ENCODE peak calls at places on chromosomes 1 and 21, in four cellular contexts. One of them, this sample, is unnamed. For H3K9me3 and H3K4me1, the result is how much of the 10 kb centered on the place peaks cover.

GRCh38 chr1:33626801-33627200 is 154.4 kb downstream of the ZSCAN20 start:
- DNase-seq in uterus: no peak
- DNase-seq in IMR-90: no peak
- DNase-seq in right lobe of liver: no peak
- DNase-seq in this sample: no peak

GRCh38 chr1:84570436-84571149 is 3.6 kb downstream of the CTBS start:
- DNase-seq in uterus: no peak
- DNase-seq in IMR-90: peak
- DNase-seq in right lobe of liver: no peak
- DNase-seq in this sample: no peak

GRCh38 chr1:98763488-98764141 is 102.1 kb downstream of the SNX7 start:
- DNase-seq in uterus: no peak
- DNase-seq in IMR-90: no peak
- DNase-seq in right lobe of liver: no peak
- DNase-seq in this sample: no peak

GRCh38 chr1:26284597-26285351 is 4.9 kb downstream of the SH3BGRL3 start:
- DNase-seq in uterus: peak
- DNase-seq in IMR-90: peak
- DNase-seq in right lobe of liver: peak
- DNase-seq in this sample: peak

GRCh38 chr1:29162476-29163138 is 19.1 kb downstream of the SRSF4 start:
- DNase-seq in uterus: no peak
- DNase-seq in IMR-90: no peak
- DNase-seq in right lobe of liver: no peak
- DNase-seq in this sample: peak

GRCh38 chr1:145892486-145893087 is 6.9 kb upstream of the ANKRD35 start:
- DNase-seq in uterus: peak
- DNase-seq in IMR-90: peak
- DNase-seq in right lobe of liver: no peak
- DNase-seq in this sample: peak

GRCh38 chr1:228339059-228339704 is 67.5 kb downstream of the TRIM11 start:
- DNase-seq in uterus: no peak
- DNase-seq in IMR-90: no peak
- DNase-seq in right lobe of liver: peak
- DNase-seq in this sample: no peak

GRCh38 chr21:27681841-27682240 is 715.0 kb upstream of the ADAMTS5 start:
- DNase-seq in uterus: no peak
- DNase-seq in IMR-90: peak
- DNase-seq in right lobe of liver: no peak
- DNase-seq in this sample: no peak

GRCh38 chr1:156709743-156710489 is 4.5 kb upstream of the CRABP2 start:
- DNase-seq in uterus: peak
- DNase-seq in IMR-90: peak
- DNase-seq in right lobe of liver: no peak
- DNase-seq in this sample: peak

GRCh38 chr1:215730600-215730999 is 163.5 kb downstream of the KCTD3 start:
- DNase-seq in uterus: no peak
- DNase-seq in IMR-90: no peak
- DNase-seq in right lobe of liver: no peak
- DNase-seq in this sample: no peak

GRCh38 chr1:175841613-175842234 is 98.3 kb upstream of the TNR start:
- DNase-seq in uterus: no peak
- DNase-seq in IMR-90: no peak
- DNase-seq in right lobe of liver: no peak
- DNase-seq in this sample: no peak

GRCh38 chr1:18816808-18817207 is 42.7 kb downstream of the TAS1R2 start:
- DNase-seq in uterus: no peak
- DNase-seq in IMR-90: no peak
- DNase-seq in right lobe of liver: no peak
- DNase-seq in this sample: no peak

GRCh38 chr1:236850077-236850476 is 55.0 kb downstream of the MTR start:
- DNase-seq in uterus: no peak
- DNase-seq in IMR-90: no peak
- DNase-seq in right lobe of liver: no peak
- DNase-seq in this sample: no peak

GRCh38 chr1:150256549-150257341 is 829 bp upstream of the CA14 start:
- DNase-seq in uterus: no peak
- DNase-seq in IMR-90: no peak
- DNase-seq in right lobe of liver: peak
- DNase-seq in this sample: no peak

GRCh38 chr1:16924216-16924918 is 2.6 kb downstream of the CROCC start:
- DNase-seq in uterus: no peak
- DNase-seq in IMR-90: no peak
- DNase-seq in right lobe of liver: no peak
- DNase-seq in this sample: no peak

GRCh38 chr1:232463226-232463625 is 166.7 kb downstream of the SIPA1L2 start:
- DNase-seq in uterus: no peak
- DNase-seq in IMR-90: peak
- DNase-seq in right lobe of liver: no peak
- DNase-seq in this sample: no peak

GRCh38 chr1:54290443-54291184 is 90.6 kb downstream of the MRPL37 start:
- DNase-seq in uterus: no peak
- DNase-seq in IMR-90: peak
- DNase-seq in right lobe of liver: no peak
- DNase-seq in this sample: no peak

GRCh38 chr21:9772348-9772672 is 749.1 kb upstream of the TPTE start:
- DNase-seq in uterus: no peak
- DNase-seq in IMR-90: no peak
- DNase-seq in right lobe of liver: no peak
- DNase-seq in this sample: no peak
- H3K9me3 ChIP-seq in uterus: under half
- H3K9me3 ChIP-seq in IMR-90: half or more
- H3K9me3 ChIP-seq in right lobe of liver: under half
- H3K9me3 ChIP-seq in this sample: under half

DNA sequence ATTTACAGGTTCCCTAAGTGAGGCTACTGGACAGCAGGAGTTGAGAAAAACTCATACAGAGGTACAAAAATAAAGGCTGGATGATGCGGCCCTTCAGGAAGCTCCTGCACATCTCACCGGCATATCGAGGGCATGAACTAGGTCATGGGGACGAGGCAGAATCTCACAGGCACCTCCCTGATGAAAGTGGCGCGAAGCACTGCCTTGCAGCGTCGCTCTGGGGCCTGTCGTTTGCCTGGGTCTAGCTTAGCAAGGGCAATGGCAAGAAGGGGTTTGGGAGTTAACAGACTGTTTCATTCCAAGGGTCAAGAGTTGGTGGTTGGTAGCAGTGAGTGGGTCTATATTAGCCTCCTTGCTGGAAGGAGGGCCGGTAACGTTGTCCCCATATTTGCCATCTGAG is 103.5 kb upstream of the IRF2BP2 start:
- DNase-seq in uterus: no peak
- DNase-seq in IMR-90: no peak
- DNase-seq in right lobe of liver: no peak
- DNase-seq in this sample: no peak
- H3K4me1 ChIP-seq in uterus: under half
- H3K4me1 ChIP-seq in IMR-90: under half
- H3K4me1 ChIP-seq in right lobe of liver: under half
- H3K4me1 ChIP-seq in this sample: under half

GRCh38 chr1:147080013-147080661 is 92.1 kb downstream of the PRKAB2 start:
- DNase-seq in uterus: no peak
- DNase-seq in IMR-90: no peak
- DNase-seq in right lobe of liver: no peak
- DNase-seq in this sample: no peak

GRCh38 chr1:147078606-147079399 is 93.5 kb downstream of the PRKAB2 start:
- DNase-seq in uterus: no peak
- DNase-seq in IMR-90: no peak
- DNase-seq in right lobe of liver: no peak
- DNase-seq in this sample: no peak

GRCh38 chr1:147077936-147078605 is 94.2 kb downstream of the PRKAB2 start:
- DNase-seq in uterus: no peak
- DNase-seq in IMR-90: no peak
- DNase-seq in right lobe of liver: no peak
- DNase-seq in this sample: no peak

GRCh38 chr1:147080671-147081394 is 91.4 kb downstream of the PRKAB2 start:
- DNase-seq in uterus: no peak
- DNase-seq in IMR-90: no peak
- DNase-seq in right lobe of liver: no peak
- DNase-seq in this sample: no peak

GRCh38 chr1:147079400-147080012 is 92.8 kb downstream of the PRKAB2 start:
- DNase-seq in uterus: no peak
- DNase-seq in IMR-90: no peak
- DNase-seq in right lobe of liver: no peak
- DNase-seq in this sample: no peak
- H3K9me3 ChIP-seq in uterus: under half
- H3K9me3 ChIP-seq in IMR-90: under half
- H3K9me3 ChIP-seq in right lobe of liver: under half
- H3K9me3 ChIP-seq in this sample: under half

GRCh38 chr1:12148958-12149790 is 17.6 kb upstream of the TNFRSF1B start:
- DNase-seq in uterus: no peak
- DNase-seq in IMR-90: peak
- DNase-seq in right lobe of liver: no peak
- DNase-seq in this sample: no peak
- H3K4me1 ChIP-seq in uterus: under half
- H3K4me1 ChIP-seq in IMR-90: under half
- H3K4me1 ChIP-seq in right lobe of liver: under half
- H3K4me1 ChIP-seq in this sample: under half

DNA sequence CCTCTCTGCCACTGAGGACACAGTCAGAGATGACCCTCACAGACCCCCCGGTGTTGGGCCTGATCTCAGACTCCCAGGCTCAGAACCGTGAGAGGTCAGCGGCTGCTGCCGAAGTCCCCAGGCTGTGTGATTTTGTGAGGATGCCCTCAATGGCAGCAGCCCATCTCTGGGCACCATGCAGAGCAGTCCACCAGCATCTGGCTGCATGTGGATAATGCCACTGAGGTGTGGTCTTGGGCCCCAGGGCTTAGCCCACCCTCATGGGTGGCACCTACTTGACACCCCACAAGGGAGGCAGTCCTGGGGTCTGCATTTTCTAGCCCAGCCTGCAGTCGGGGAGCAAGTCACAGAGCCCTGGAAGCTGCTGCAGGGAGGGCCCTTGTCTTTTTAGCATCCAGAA is 5.5 kb upstream of the ACTRT2 start:
- DNase-seq in uterus: no peak
- DNase-seq in IMR-90: no peak
- DNase-seq in right lobe of liver: no peak
- DNase-seq in this sample: no peak
- H3K9me3 ChIP-seq in uterus: under half
- H3K9me3 ChIP-seq in IMR-90: half or more
- H3K9me3 ChIP-seq in right lobe of liver: under half
- H3K9me3 ChIP-seq in this sample: under half

GRCh38 chr1:201489656-201490261 is 17.2 kb downstream of the CSRP1 start:
- DNase-seq in uterus: no peak
- DNase-seq in IMR-90: no peak
- DNase-seq in right lobe of liver: no peak
- DNase-seq in this sample: no peak

GRCh38 chr1:201493757-201494617 is 12.9 kb downstream of the CSRP1 start:
- DNase-seq in uterus: peak
- DNase-seq in IMR-90: peak
- DNase-seq in right lobe of liver: no peak
- DNase-seq in this sample: peak

GRCh38 chr1:201488817-201489581 is 17.9 kb downstream of the CSRP1 start:
- DNase-seq in uterus: peak
- DNase-seq in IMR-90: peak
- DNase-seq in right lobe of liver: peak
- DNase-seq in this sample: peak

GRCh38 chr1:201490708-201491131 is 16.2 kb downstream of the CSRP1 start:
- DNase-seq in uterus: no peak
- DNase-seq in IMR-90: no peak
- DNase-seq in right lobe of liver: no peak
- DNase-seq in this sample: no peak

DNA sequence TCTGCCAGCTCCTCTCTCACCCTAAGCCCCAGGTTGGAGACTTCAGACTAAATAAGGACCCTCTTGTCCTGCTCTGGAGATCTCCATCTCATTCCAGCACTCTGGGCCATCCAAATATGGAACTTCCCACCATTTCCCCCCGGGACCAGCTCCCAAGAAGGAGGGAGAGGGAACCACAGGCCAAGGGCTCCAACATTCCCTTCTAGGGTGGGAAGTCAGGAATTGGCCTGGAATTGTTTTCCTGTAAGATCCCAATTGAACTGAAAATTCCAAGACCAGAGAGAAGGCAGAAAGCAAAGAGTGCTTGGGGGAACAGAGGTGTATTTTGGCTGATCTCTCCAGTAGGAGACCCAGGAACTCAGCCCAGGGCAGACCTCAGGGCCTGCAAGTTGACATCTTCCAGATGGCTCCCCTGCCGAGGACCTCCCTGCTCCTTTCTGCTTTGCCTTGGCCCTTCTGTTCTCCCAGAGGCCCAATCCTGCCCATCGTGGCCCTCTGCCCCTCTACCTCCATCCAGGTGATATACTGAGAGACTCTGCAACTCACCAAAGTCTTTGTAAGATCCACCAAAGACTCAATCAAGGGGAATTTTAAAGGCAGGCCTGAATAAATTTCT is 14.9 kb downstream of the CSRP1 start:
- DNase-seq in uterus: no peak
- DNase-seq in IMR-90: no peak
- DNase-seq in right lobe of liver: no peak
- DNase-seq in this sample: no peak
- H3K4me1 ChIP-seq in uterus: half or more
- H3K4me1 ChIP-seq in IMR-90: half or more
- H3K4me1 ChIP-seq in right lobe of liver: under half
- H3K4me1 ChIP-seq in this sample: half or more

GRCh38 chr1:155697046-155697445 is 8.2 kb downstream of the DAP3 start:
- DNase-seq in uterus: no peak
- DNase-seq in IMR-90: no peak
- DNase-seq in right lobe of liver: no peak
- DNase-seq in this sample: no peak
- H3K9me3 ChIP-seq in uterus: under half
- H3K9me3 ChIP-seq in IMR-90: under half
- H3K9me3 ChIP-seq in right lobe of liver: under half
- H3K9me3 ChIP-seq in this sample: under half

GRCh38 chr1:162691999-162692575 is 59.8 kb downstream of the DDR2 start:
- DNase-seq in uterus: no peak
- DNase-seq in IMR-90: no peak
- DNase-seq in right lobe of liver: no peak
- DNase-seq in this sample: no peak

GRCh38 chr1:162688521-162688920 is 56.3 kb downstream of the DDR2 start:
- DNase-seq in uterus: peak
- DNase-seq in IMR-90: no peak
- DNase-seq in right lobe of liver: no peak
- DNase-seq in this sample: peak

GRCh38 chr1:162688931-162689330 is 56.7 kb downstream of the DDR2 start:
- DNase-seq in uterus: no peak
- DNase-seq in IMR-90: no peak
- DNase-seq in right lobe of liver: no peak
- DNase-seq in this sample: no peak

GRCh38 chr1:162690672-162691434 is 58.6 kb downstream of the DDR2 start:
- DNase-seq in uterus: peak
- DNase-seq in IMR-90: peak
- DNase-seq in right lobe of liver: no peak
- DNase-seq in this sample: peak

GRCh38 chr1:162689745-162690671 is 57.7 kb downstream of the DDR2 start:
- DNase-seq in uterus: no peak
- DNase-seq in IMR-90: peak
- DNase-seq in right lobe of liver: peak
- DNase-seq in this sample: no peak
- H3K4me1 ChIP-seq in uterus: under half
- H3K4me1 ChIP-seq in IMR-90: under half
- H3K4me1 ChIP-seq in right lobe of liver: under half
- H3K4me1 ChIP-seq in this sample: under half

GRCh38 chr1:34856697-34857096 is 2.9 kb downstream of the SMIM12 start:
- DNase-seq in uterus: no peak
- DNase-seq in IMR-90: no peak
- DNase-seq in right lobe of liver: no peak
- DNase-seq in this sample: no peak
- H3K9me3 ChIP-seq in uterus: under half
- H3K9me3 ChIP-seq in IMR-90: under half
- H3K9me3 ChIP-seq in right lobe of liver: under half
- H3K9me3 ChIP-seq in this sample: under half

This sample was measured in adrenal gland.